ENCODE peak calls at places on chromosome 14, in five cellular contexts. One of them, this sample, is unnamed.
A peak's percentile ranks its signal among the peaks of the same experiment; 100 is the strongest.

GRCh38 chr14:88834883-88835431 is 10.5 kb downstream of the TTC8 start:
- DNase-seq in Panc1: no peak
- DNase-seq in Peyer's patch: no peak
- DNase-seq in transverse colon: no peak
- DNase-seq in BE2C: no peak
- DNase-seq in this sample: no peak

GRCh38 chr14:49424436-49425331 is 161.5 kb downstream of the RPS29 start:
- DNase-seq in Panc1: no peak
- DNase-seq in Peyer's patch: no peak
- DNase-seq in transverse colon: no peak
- DNase-seq in BE2C: no peak
- DNase-seq in this sample: no peak

GRCh38 chr14:102182901-102183619 is 43.4 kb downstream of the WDR20 start:
- DNase-seq in Panc1: no peak
- DNase-seq in Peyer's patch: no peak
- DNase-seq in transverse colon: no peak
- DNase-seq in BE2C: no peak
- DNase-seq in this sample: no peak

GRCh38 chr14:101072945-101073597 is 169.5 kb upstream of the RTL1 start:
- DNase-seq in Panc1: peak; percentile 75
- DNase-seq in Peyer's patch: peak; percentile 78
- DNase-seq in transverse colon: peak; percentile 81
- DNase-seq in BE2C: peak; percentile 95
- DNase-seq in this sample: no peak

GRCh38 chr14:106879241-106879640 is 1352.9 kb downstream of the TMEM121 start:
- DNase-seq in Panc1: no peak
- DNase-seq in Peyer's patch: no peak
- DNase-seq in transverse colon: peak; percentile 72
- DNase-seq in BE2C: peak; percentile 68
- DNase-seq in this sample: no peak

GRCh38 chr14:65958664-65959562 is 527.3 kb upstream of the CCDC196 start:
- DNase-seq in Panc1: no peak
- DNase-seq in Peyer's patch: no peak
- DNase-seq in transverse colon: no peak
- DNase-seq in BE2C: no peak
- DNase-seq in this sample: no peak

GRCh38 chr14:103332143-103332919 is 1.7 kb upstream of the EIF5 start:
- DNase-seq in Panc1: no peak
- DNase-seq in Peyer's patch: no peak
- DNase-seq in transverse colon: no peak
- DNase-seq in BE2C: no peak
- DNase-seq in this sample: no peak

GRCh38 chr14:92956961-92957360 is 34.0 kb downstream of the CHGA start:
- DNase-seq in Panc1: no peak
- DNase-seq in Peyer's patch: no peak
- DNase-seq in transverse colon: no peak
- DNase-seq in BE2C: no peak
- DNase-seq in this sample: no peak

GRCh38 chr14:99437706-99438105 is 43.0 kb downstream of the SETD3 start:
- DNase-seq in Panc1: no peak
- DNase-seq in Peyer's patch: no peak
- DNase-seq in transverse colon: no peak
- DNase-seq in BE2C: no peak
- DNase-seq in this sample: no peak

GRCh38 chr14:50875359-50876090 is 3.7 kb downstream of the ABHD12B start:
- DNase-seq in Panc1: no peak
- DNase-seq in Peyer's patch: no peak
- DNase-seq in transverse colon: no peak
- DNase-seq in BE2C: no peak
- DNase-seq in this sample: peak; percentile 65

GRCh38 chr14:52349731-52350130 is 35.6 kb downstream of the PTGER2 start:
- DNase-seq in Panc1: no peak
- DNase-seq in Peyer's patch: no peak
- DNase-seq in transverse colon: no peak
- DNase-seq in BE2C: no peak
- DNase-seq in this sample: no peak

GRCh38 chr14:23648764-23649460 is 12.7 kb downstream of the DHRS2 start:
- DNase-seq in Panc1: no peak
- DNase-seq in Peyer's patch: no peak
- DNase-seq in transverse colon: no peak
- DNase-seq in BE2C: no peak
- DNase-seq in this sample: no peak

GRCh38 chr14:96573473-96574100 is 71.4 kb downstream of the PAPOLA start:
- DNase-seq in Panc1: no peak
- DNase-seq in Peyer's patch: no peak
- DNase-seq in transverse colon: no peak
- DNase-seq in BE2C: no peak
- DNase-seq in this sample: no peak

GRCh38 chr14:42944284-42944683 is 1337.6 kb downstream of the LRFN5 start:
- DNase-seq in Panc1: no peak
- DNase-seq in Peyer's patch: no peak
- DNase-seq in transverse colon: no peak
- DNase-seq in BE2C: no peak
- DNase-seq in this sample: no peak

GRCh38 chr14:105139831-105140239 is 28.7 kb downstream of the JAG2 start:
- DNase-seq in Panc1: no peak
- DNase-seq in Peyer's patch: no peak
- DNase-seq in transverse colon: no peak
- DNase-seq in BE2C: no peak
- DNase-seq in this sample: no peak

GRCh38 chr14:24095196-24096068 is 1.3 kb downstream of the PCK2 start:
- DNase-seq in Panc1: no peak
- DNase-seq in Peyer's patch: peak; percentile 94
- DNase-seq in transverse colon: peak; percentile 92
- DNase-seq in BE2C: peak; percentile 90
- DNase-seq in this sample: peak; percentile 27

GRCh38 chr14:80621701-80622100 is 319.8 kb downstream of the CEP128 start:
- DNase-seq in Panc1: peak; percentile 27
- DNase-seq in Peyer's patch: no peak
- DNase-seq in transverse colon: no peak
- DNase-seq in BE2C: no peak
- DNase-seq in this sample: no peak

GRCh38 chr14:89397569-89397968 is 19.5 kb downstream of the FOXN3 start:
- DNase-seq in Panc1: no peak
- DNase-seq in Peyer's patch: no peak
- DNase-seq in transverse colon: no peak
- DNase-seq in BE2C: no peak
- DNase-seq in this sample: no peak

GRCh38 chr14:26765768-26766550 is 168.1 kb upstream of the NOVA1 start:
- DNase-seq in Panc1: no peak
- DNase-seq in Peyer's patch: no peak
- DNase-seq in transverse colon: peak; percentile 10
- DNase-seq in BE2C: no peak
- DNase-seq in this sample: no peak

GRCh38 chr14:54640480-54640879 is 73.6 kb downstream of the SAMD4A start:
- DNase-seq in Panc1: no peak
- DNase-seq in Peyer's patch: no peak
- DNase-seq in transverse colon: no peak
- DNase-seq in BE2C: no peak
- DNase-seq in this sample: no peak

GRCh38 chr14:37194698-37195097 is 3.0 kb upstream of the MIPOL1 start:
- DNase-seq in Panc1: no peak
- DNase-seq in Peyer's patch: no peak
- DNase-seq in transverse colon: no peak
- DNase-seq in BE2C: no peak
- DNase-seq in this sample: no peak

GRCh38 chr14:89241265-89241664 is 175.8 kb downstream of the FOXN3 start:
- DNase-seq in Panc1: no peak
- DNase-seq in Peyer's patch: no peak
- DNase-seq in transverse colon: no peak
- DNase-seq in BE2C: no peak
- DNase-seq in this sample: no peak

GRCh38 chr14:51595831-51596472 is 55.8 kb upstream of the FRMD6 start:
- DNase-seq in Panc1: no peak
- DNase-seq in Peyer's patch: no peak
- DNase-seq in transverse colon: no peak
- DNase-seq in BE2C: no peak
- DNase-seq in this sample: no peak

GRCh38 chr14:34750233-34750632 is 35.8 kb upstream of the CFL2 start:
- DNase-seq in Panc1: no peak
- DNase-seq in Peyer's patch: no peak
- DNase-seq in transverse colon: no peak
- DNase-seq in BE2C: no peak
- DNase-seq in this sample: no peak

GRCh38 chr14:73227812-73228781 is 9.2 kb upstream of the PAPLN start:
- DNase-seq in Panc1: peak; percentile 38
- DNase-seq in Peyer's patch: no peak
- DNase-seq in transverse colon: peak; percentile 38
- DNase-seq in BE2C: peak; percentile 63
- DNase-seq in this sample: no peak

GRCh38 chr14:73221945-73222344 is 15.4 kb upstream of the PAPLN start:
- DNase-seq in Panc1: no peak
- DNase-seq in Peyer's patch: no peak
- DNase-seq in transverse colon: no peak
- DNase-seq in BE2C: no peak
- DNase-seq in this sample: no peak

GRCh38 chr14:73223049-73223448 is 14.3 kb upstream of the PAPLN start:
- DNase-seq in Panc1: no peak
- DNase-seq in Peyer's patch: no peak
- DNase-seq in transverse colon: no peak
- DNase-seq in BE2C: no peak
- DNase-seq in this sample: no peak
- TF ChIP-seq CTCF in Panc1: no peak
- TF ChIP-seq CTCF in Peyer's patch: no peak
- TF ChIP-seq CTCF in transverse colon: no peak
- TF ChIP-seq CTCF in BE2C: no peak
- TF ChIP-seq CTCF in this sample: no peak

GRCh38 chr14:82511399-82511798 is 977.7 kb upstream of the SEL1L start:
- DNase-seq in Panc1: no peak
- DNase-seq in Peyer's patch: no peak
- DNase-seq in transverse colon: no peak
- DNase-seq in BE2C: no peak
- DNase-seq in this sample: no peak
- H3K4me3 ChIP-seq in Panc1: no peak overlapping the region
- H3K4me3 ChIP-seq in Peyer's patch: no peak overlapping the region
- H3K4me3 ChIP-seq in transverse colon: no peak overlapping the region
- H3K4me3 ChIP-seq in BE2C: no peak overlapping the region
- H3K4me3 ChIP-seq in this sample: no peak overlapping the region

GRCh38 chr14:76923422-76924362 is 97.5 kb downstream of the LRRC74A start:
- DNase-seq in Panc1: no peak
- DNase-seq in Peyer's patch: no peak
- DNase-seq in transverse colon: no peak
- DNase-seq in BE2C: no peak
- DNase-seq in this sample: no peak

GRCh38 chr14:76922599-76922998 is 96.4 kb downstream of the LRRC74A start:
- DNase-seq in Panc1: no peak
- DNase-seq in Peyer's patch: no peak
- DNase-seq in transverse colon: no peak
- DNase-seq in BE2C: no peak
- DNase-seq in this sample: no peak

GRCh38 chr14:76922092-76922491 is 95.9 kb downstream of the LRRC74A start:
- DNase-seq in Panc1: no peak
- DNase-seq in Peyer's patch: no peak
- DNase-seq in transverse colon: no peak
- DNase-seq in BE2C: no peak
- DNase-seq in this sample: no peak

GRCh38 chr14:76926521-76927251 is 100.5 kb downstream of the LRRC74A start:
- DNase-seq in Panc1: no peak
- DNase-seq in Peyer's patch: no peak
- DNase-seq in transverse colon: no peak
- DNase-seq in BE2C: peak; percentile 80
- DNase-seq in this sample: peak; percentile 21

DNA sequence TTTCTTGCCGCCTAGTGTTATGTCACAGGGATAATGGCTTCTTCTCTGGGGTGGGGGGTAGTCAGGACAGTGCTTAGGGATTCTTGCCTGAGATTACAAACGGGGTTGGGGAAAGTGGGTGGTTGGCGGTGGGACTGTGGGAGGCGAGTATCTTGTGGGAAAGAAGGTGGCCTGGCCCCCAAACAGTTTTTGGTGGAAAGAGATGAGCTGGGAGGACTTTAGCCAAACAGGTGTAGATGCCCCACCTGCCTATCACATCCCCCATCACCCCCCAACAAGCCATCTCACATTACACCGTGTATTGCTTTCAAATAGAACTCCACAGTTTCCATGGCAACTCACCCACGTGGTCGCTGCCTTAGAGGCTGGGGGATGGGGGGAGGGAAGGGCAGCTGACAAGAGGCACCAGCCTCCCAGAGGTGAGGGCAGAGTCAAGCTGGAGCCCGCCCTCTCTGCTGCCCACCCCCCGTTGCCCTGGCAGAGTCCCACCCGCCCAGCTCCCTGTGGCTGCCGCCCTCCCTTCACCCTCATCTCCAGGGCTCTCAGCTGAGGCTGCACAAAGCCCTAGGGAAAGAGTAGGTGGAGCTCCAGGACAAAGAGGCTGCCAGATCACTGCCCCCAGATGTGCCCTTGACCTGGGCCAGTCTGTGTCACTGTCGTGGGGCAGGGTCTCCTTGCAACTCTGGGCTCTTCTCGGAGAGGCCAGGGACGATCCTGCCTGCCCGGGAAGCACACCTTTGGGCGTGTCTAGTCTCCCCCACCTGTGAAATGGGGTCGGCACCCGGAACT is 98.3 kb downstream of the LRRC74A start:
- DNase-seq in Panc1: no peak
- DNase-seq in Peyer's patch: no peak
- DNase-seq in transverse colon: no peak
- DNase-seq in BE2C: peak; percentile 87
- DNase-seq in this sample: no peak
- H3K4me1 ChIP-seq in Panc1: peaks cover 59% of the 10 kb centered on the region
- H3K4me1 ChIP-seq in Peyer's patch: peaks cover 20% of the 10 kb centered on the region
- H3K4me1 ChIP-seq in transverse colon: peaks cover 26% of the 10 kb centered on the region
- H3K4me1 ChIP-seq in BE2C: peaks cover 67% of the 10 kb centered on the region
- H3K4me1 ChIP-seq in this sample: peaks cover 51% of the 10 kb centered on the region

GRCh38 chr14:68894123-68894522 is 85.0 kb downstream of the ACTN1 start:
- DNase-seq in Panc1: no peak
- DNase-seq in Peyer's patch: peak; percentile 15
- DNase-seq in transverse colon: peak; percentile 44
- DNase-seq in BE2C: no peak
- DNase-seq in this sample: no peak

GRCh38 chr14:68897559-68898160 is 81.4 kb downstream of the ACTN1 start:
- DNase-seq in Panc1: no peak
- DNase-seq in Peyer's patch: no peak
- DNase-seq in transverse colon: no peak
- DNase-seq in BE2C: no peak
- DNase-seq in this sample: no peak

GRCh38 chr14:68895304-68895703 is 83.8 kb downstream of the ACTN1 start:
- DNase-seq in Panc1: no peak
- DNase-seq in Peyer's patch: no peak
- DNase-seq in transverse colon: no peak
- DNase-seq in BE2C: no peak
- DNase-seq in this sample: no peak

GRCh38 chr14:68894802-68895201 is 84.3 kb downstream of the ACTN1 start:
- DNase-seq in Panc1: no peak
- DNase-seq in Peyer's patch: no peak
- DNase-seq in transverse colon: no peak
- DNase-seq in BE2C: no peak
- DNase-seq in this sample: no peak

DNA sequence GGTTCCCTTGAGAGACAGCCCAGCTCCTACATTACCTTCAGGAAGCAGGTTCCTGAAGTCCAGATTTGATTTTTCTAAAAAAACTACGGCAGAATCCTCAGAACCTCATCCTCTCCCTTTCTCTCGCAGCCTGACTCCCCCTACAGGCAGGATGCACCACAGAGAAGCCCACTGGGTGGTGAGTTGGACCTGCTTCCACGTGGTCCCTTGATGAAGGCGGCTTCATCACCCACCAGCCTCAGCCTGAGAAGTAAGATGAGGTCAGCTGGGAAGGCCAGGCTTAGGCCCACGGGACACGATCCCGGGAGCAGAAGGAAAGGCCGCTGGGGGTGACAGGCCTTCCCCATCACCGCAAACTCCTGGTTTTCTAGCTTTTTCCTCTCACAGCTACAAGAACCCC is 83.0 kb downstream of the ACTN1 start:
- DNase-seq in Panc1: no peak
- DNase-seq in Peyer's patch: no peak
- DNase-seq in transverse colon: no peak
- DNase-seq in BE2C: no peak
- DNase-seq in this sample: no peak
- TF ChIP-seq CTCF in Panc1: no peak
- TF ChIP-seq CTCF in Peyer's patch: no peak
- TF ChIP-seq CTCF in transverse colon: no peak
- TF ChIP-seq CTCF in BE2C: peak; percentile 45
- TF ChIP-seq CTCF in this sample: no peak

This sample was measured in CD8-positive, alpha-beta T cell.